ENCODE peak calls at places on chromosomes 7 and 10, in seven cellular contexts. K is HepG2, D is endothelial cell of umbilical vein, P is HCT116, F is H1, V is SK-N-SH, W is K562. U is an unnamed sample.

GRCh38 chr7:51079494-51079893 is 237.1 kb downstream of the COBL start:
- DNase-seq in K (no peak), D (no peak), P (no peak), F (no peak), V (no peak), W (no peak), U (no peak)

GRCh38 chr7:26140380-26140779 is 11.6 kb upstream of the NFE2L3 start:
- DNase-seq in K (no peak), D (no peak), P (no peak), F (no peak), V (peak; percentile 46), W (no peak), U (no peak)

GRCh38 chr7:135420786-135421185 is 89.1 kb downstream of the CNOT4 start:
- DNase-seq in K (no peak), D (no peak), P (no peak), F (no peak), V (no peak), W (no peak), U (no peak)

GRCh38 chr10:22437620-22438588 is 92.6 kb downstream of the SPAG6 start:
- DNase-seq in K (peak; percentile 62), D (no peak), P (no peak), F (no peak), V (peak; percentile 45), W (no peak), U (no peak)

GRCh38 chr10:34612938-34613337 is 202.2 kb downstream of the PARD3 start:
- DNase-seq in K (no peak), D (no peak), P (no peak), F (no peak), V (no peak), W (no peak), U (no peak)

GRCh38 chr10:14530465-14530864 is 199.7 kb upstream of the FRMD4A start:
- DNase-seq in K (no peak), D (no peak), P (no peak), F (no peak), V (no peak), W (no peak), U (no peak)

GRCh38 chr10:86599729-86600128 is 54.6 kb upstream of the OPN4 start:
- DNase-seq in K (no peak), D (no peak), P (no peak), F (peak; percentile 55), V (no peak), W (peak; percentile 39), U (no peak)

GRCh38 chr7:81013036-81013435 is 94.2 kb upstream of the SEMA3C start:
- DNase-seq in K (no peak), D (no peak), P (peak; percentile 76), F (no peak), V (no peak), W (no peak), U (peak; percentile 47)

GRCh38 chr7:26515462-26515861 is 223.8 kb downstream of the SNX10 start:
- DNase-seq in K (no peak), D (no peak), P (peak; percentile 56), F (no peak), V (peak; percentile 52), W (peak; percentile 41), U (no peak)

GRCh38 chr10:28432210-28432676 is 100.7 kb upstream of the WAC start:
- DNase-seq in K (peak; percentile 66), D (peak; percentile 65), P (peak; percentile 70), F (peak; percentile 51), V (peak; percentile 79), W (peak; percentile 75), U (no peak)

GRCh38 chr10:50409965-50410811 is 158.9 kb upstream of the ASAH2 start:
- DNase-seq in K (no peak), D (no peak), P (no peak), F (no peak), V (no peak), W (no peak), U (no peak)

GRCh38 chr10:3902809-3903410 is 117.9 kb upstream of the KLF6 start:
- DNase-seq in K (no peak), D (peak; percentile 62), P (no peak), F (no peak), V (no peak), W (no peak), U (no peak)

DNA sequence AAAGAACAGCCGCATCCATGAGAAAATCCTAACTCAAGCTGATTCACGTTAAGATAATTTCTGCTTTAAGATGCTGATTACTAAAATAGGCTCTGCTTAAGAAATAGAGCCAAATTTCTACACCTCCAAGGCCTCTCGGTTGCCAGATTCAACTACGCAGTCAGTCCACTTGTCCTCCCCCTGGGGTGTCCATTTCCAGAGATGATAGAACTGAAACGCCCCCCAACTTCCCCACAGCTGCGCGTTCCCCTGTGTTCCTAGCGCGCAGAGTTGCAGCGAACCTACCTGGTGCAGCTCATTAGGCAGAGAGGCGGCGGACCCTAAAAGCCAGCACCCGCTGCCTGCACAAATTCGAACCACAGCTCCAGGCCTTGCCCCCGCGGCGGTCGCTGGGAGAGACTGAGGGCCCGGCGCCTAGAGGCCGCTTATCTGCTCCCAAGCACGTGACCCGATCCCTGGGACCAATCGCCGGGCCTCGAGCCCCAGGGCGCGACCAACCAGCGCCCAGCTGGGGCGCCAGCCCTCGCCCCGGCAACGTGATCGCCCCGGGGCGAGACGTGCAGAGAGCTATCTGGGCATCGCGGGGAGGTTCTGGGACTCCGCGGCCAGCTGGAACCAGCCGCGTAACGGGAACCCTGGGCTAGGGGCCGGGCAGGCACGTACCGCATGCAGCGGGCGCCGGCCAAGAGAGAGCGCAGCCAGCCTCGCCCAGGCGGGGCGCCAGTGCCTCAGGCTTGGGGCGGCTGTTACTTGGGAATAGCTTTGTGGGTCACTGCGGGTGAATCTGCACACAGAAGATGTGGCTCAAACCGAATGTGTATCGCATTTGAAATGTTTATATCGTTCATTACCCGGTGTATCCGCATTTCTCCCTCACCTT is at the start of gene PPP1R3C:
- DNase-seq in K (peak; percentile 87), D (peak; percentile 84), P (no peak), F (peak; percentile 90), V (peak; percentile 93), W (no peak), U (no peak)
- TF ChIP-seq POLR2AphosphoS5 in K (peak; percentile 97), D (peak; percentile 44), P (no peak), F (no peak), V (peak; percentile 92), W (no peak), U (peak; percentile 19)

GRCh38 chr7:36661135-36661840 is 63.0 kb downstream of the AOAH start:
- DNase-seq in K (no peak), D (no peak), P (peak; percentile 84), F (no peak), V (no peak), W (no peak), U (no peak)

GRCh38 chr7:36659638-36660341 is 64.5 kb downstream of the AOAH start:
- DNase-seq in K (no peak), D (no peak), P (no peak), F (no peak), V (no peak), W (no peak), U (no peak)

GRCh38 chr7:36657031-36657660 is 67.1 kb downstream of the AOAH start:
- DNase-seq in K (no peak), D (no peak), P (no peak), F (no peak), V (no peak), W (no peak), U (no peak)

GRCh38 chr7:36663481-36663880 is 60.8 kb downstream of the AOAH start:
- DNase-seq in K (no peak), D (no peak), P (no peak), F (no peak), V (no peak), W (no peak), U (no peak)

DNA sequence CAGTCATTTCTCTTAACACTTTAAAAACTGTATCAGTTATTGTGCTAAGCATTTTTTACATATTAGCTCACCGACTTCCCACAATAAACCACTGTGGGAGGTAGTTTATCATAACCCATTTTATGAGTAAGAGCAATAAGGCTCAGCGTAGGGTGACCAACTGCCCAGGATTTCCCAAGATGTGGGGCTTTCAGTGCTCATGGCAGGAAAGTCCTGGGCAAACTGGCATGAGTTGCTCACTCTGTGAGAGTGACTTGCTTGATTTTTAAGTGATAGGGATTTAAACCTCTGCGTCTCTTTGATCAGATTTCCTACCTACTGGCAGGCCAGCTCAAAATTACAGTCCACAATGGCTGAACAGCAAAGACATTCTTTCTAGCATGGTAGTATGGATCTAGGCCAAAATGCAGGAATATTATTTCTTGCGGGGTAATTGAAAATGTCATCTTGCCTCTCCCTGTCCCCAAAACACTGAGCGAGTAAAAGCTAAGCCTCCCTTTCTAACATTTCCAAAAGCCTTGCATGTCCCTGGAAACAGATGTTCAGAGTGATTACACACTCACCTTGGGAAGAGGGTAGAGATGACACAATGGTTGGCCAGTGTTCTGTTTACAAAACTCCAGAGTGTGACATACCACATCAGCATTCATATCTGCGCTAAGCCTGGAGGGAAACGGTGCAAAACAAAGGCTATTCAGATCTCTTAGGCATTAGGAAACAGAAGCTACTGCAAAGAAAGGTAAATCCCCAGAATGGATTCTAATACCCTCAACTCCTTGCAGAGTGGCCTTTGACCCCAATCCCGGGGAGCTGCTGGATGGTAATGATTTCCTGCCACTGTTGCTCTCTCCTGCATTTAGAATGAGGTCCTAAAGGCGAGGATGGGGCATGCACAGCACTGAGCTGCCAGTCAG is 65.4 kb downstream of the AOAH start:
- DNase-seq in K (peak; percentile 34), D (peak; percentile 31), P (no peak), F (no peak), V (no peak), W (no peak), U (no peak)
- H3K27ac ChIP-seq in K (no peak overlapping the region), D (no peak overlapping the region), P (peak overlapping the region; percentile 45), F (peak overlapping the region; percentile 43), V (peak overlapping the region; percentile 85), W (no peak overlapping the region), U (no peak overlapping the region)

DNA sequence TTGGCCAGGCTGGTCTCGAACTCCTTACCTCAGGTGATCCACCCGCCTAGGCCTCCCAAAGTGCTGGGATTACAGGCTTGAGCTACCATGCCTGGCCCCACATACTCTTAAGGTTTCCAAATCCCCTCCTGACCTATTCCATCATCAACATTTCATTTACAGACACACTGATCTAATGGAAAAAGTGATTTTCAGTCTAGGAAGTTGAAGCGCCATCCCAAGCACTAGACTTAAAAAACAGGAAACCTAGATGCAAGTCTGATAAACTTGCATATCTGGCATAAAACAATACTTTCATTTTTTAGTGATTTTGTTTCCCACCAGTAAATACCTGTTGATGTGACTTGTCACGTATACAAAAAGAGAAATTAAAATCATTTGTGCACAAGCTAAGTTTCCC is 44.0 kb downstream of the DNMBP start:
- DNase-seq in K (no peak), D (peak; percentile 93), P (no peak), F (no peak), V (no peak), W (no peak), U (no peak)
- H3K9ac ChIP-seq in K (no peak overlapping the region), D (peak overlapping the region; percentile 79), P (peak overlapping the region; percentile 33), F (no peak overlapping the region), V (peak overlapping the region; percentile 67), W (no peak overlapping the region), U (no peak overlapping the region)

DNA sequence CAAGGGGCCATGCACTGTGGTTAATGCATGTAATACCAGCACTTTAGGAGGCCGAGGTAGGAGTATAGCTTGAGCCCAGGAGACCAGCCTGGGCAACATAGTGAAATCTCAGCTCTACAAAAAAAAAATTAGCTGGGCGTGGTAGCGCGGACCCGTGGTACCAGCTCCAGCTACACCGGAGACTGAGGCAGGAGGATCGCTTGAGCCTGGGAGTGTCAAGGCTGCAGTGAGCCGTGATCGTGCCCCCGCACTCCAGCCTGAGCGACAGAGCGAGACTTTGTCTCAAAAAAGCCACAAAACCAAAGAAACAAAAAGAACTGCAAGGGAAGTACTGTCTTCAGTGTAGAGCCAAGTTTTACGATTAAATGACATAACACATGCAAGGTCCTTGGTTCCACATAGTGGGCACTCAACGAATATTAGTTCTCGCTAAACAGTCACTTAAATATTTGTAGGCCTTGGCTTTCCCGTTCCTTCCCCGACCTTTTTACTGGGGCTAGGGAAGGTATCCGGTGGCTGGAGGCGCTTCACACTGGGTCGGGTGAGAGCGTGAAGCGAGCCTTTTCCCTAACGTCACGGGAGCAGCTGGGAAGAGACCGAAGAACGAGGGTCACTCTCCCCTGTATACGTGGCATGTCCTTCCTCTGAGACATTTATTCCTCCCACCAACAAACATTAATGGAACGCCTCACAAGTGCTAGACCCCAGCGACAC is 995 bp upstream of the SND1 start:
- DNase-seq in K (no peak), D (no peak), P (no peak), F (no peak), V (peak; percentile 62), W (no peak), U (no peak)
- TF ChIP-seq POLR2AphosphoS5 in K (no peak), D (no peak), P (no peak), F (no peak), V (no peak), W (no peak), U (no peak)

U was measured in SK-N-MC.